ENCODE peak calls at places on chromosomes 6 and 20, in eight cellular contexts. K is HepG2, D is right cardiac atrium, Z is transverse colon, B is pancreas, F is uterus, Y is dorsolateral prefrontal cortex, T is mucosa of descending colon. U is an unnamed sample.

GRCh38 chr6:71079707-71080106 is 122.8 kb upstream of the B3GAT2 start:
- DNase-seq in K (no peak), D (no peak), Z (no peak), B (no peak), F (no peak), Y (no peak), T (no peak), U (no peak)

GRCh38 chr6:125268765-125269164 is 33.0 kb downstream of the HDDC2 start:
- DNase-seq in K (no peak), D (no peak), Z (no peak), B (no peak), F (no peak), Y (no peak), T (no peak), U (no peak)

GRCh38 chr6:158818008-158818579 is 1.1 kb downstream of the EZR start:
- DNase-seq in K (peak), D (peak), Z (peak), B (peak), F (peak), Y (peak), T (peak), U (peak)

GRCh38 chr6:146041282-146041681 is 12.4 kb downstream of the GRM1 start:
- DNase-seq in K (peak), D (no peak), Z (no peak), B (no peak), F (no peak), Y (no peak), T (no peak), U (no peak)

GRCh38 chr6:116556065-116556464 is 2.5 kb downstream of the CALHM4 start:
- DNase-seq in K (no peak), D (no peak), Z (no peak), B (no peak), F (no peak), Y (no peak), T (no peak), U (no peak)

GRCh38 chr6:137849709-137850093 is 17.4 kb upstream of the TNFAIP3 start:
- DNase-seq in K (no peak), D (no peak), Z (no peak), B (no peak), F (no peak), Y (no peak), T (no peak), U (no peak)

GRCh38 chr20:36092424-36093024 is 62.0 kb upstream of the EPB41L1 start:
- DNase-seq in K (no peak), D (peak), Z (peak), B (no peak), F (no peak), Y (peak), T (no peak), U (no peak)

GRCh38 chr6:136030131-136030530 is 178.6 kb downstream of the PDE7B start:
- DNase-seq in K (no peak), D (no peak), Z (no peak), B (no peak), F (no peak), Y (no peak), T (no peak), U (no peak)

GRCh38 chr20:46681032-46681854 is 8.0 kb downstream of the TP53RK start:
- DNase-seq in K (peak), D (peak), Z (peak), B (peak), F (peak), Y (peak), T (no peak), U (peak)

GRCh38 chr6:153944197-153944596 is 94.8 kb upstream of the OPRM1 start:
- DNase-seq in K (no peak), D (no peak), Z (no peak), B (no peak), F (no peak), Y (no peak), T (no peak), U (no peak)

GRCh38 chr6:2630891-2631458 is 119.7 kb downstream of the MYLK4 start:
- DNase-seq in K (no peak), D (no peak), Z (no peak), B (no peak), F (no peak), Y (no peak), T (no peak), U (no peak)

GRCh38 chr20:40494238-40494637 is 194.8 kb downstream of the MAFB start:
- DNase-seq in K (no peak), D (peak), Z (peak), B (peak), F (no peak), Y (no peak), T (peak), U (peak)

GRCh38 chr6:20875369-20875963 is 341.2 kb downstream of the CDKAL1 start:
- DNase-seq in K (peak), D (no peak), Z (no peak), B (no peak), F (no peak), Y (no peak), T (no peak), U (no peak)

GRCh38 chr20:1185781-1186334 is 1.1 kb upstream of the TMEM74B start:
- DNase-seq in K (peak), D (peak), Z (peak), B (peak), F (no peak), Y (no peak), T (no peak), U (peak)

GRCh38 chr6:12490904-12491571 is 200.9 kb downstream of the EDN1 start:
- DNase-seq in K (no peak), D (no peak), Z (no peak), B (no peak), F (peak), Y (no peak), T (no peak), U (no peak)

GRCh38 chr6:2733736-2734480 is 16.8 kb downstream of the MYLK4 start:
- DNase-seq in K (no peak), D (peak), Z (no peak), B (no peak), F (no peak), Y (no peak), T (no peak), U (no peak)

GRCh38 chr20:14883324-14883723 is 545.9 kb upstream of the FLRT3 start:
- DNase-seq in K (no peak), D (no peak), Z (no peak), B (no peak), F (no peak), Y (no peak), T (no peak), U (no peak)

GRCh38 chr20:3539708-3540107 is 68.9 kb downstream of the ATRN start:
- DNase-seq in K (no peak), D (no peak), Z (no peak), B (no peak), F (no peak), Y (no peak), T (no peak), U (no peak)
- H3K4me3 ChIP-seq in K (no peak), D (no peak), Z (no peak), B (no peak), F (no peak), Y (no peak), T (no peak), U (no peak)

GRCh38 chr20:33657704-33658095 is 4.4 kb upstream of the C20orf144 start:
- DNase-seq in K (no peak), D (peak), Z (no peak), B (peak), F (no peak), Y (no peak), T (no peak), U (no peak)
- H3K4me3 ChIP-seq in K (no peak), D (no peak), Z (no peak), B (no peak), F (no peak), Y (no peak), T (no peak), U (no peak)

GRCh38 chr6:17032595-17033591 is 69.0 kb upstream of the STMND1 start:
- DNase-seq in K (no peak), D (peak), Z (peak), B (peak), F (peak), Y (peak), T (no peak), U (peak)
- H3K4me3 ChIP-seq in K (no peak), D (no peak), Z (no peak), B (no peak), F (no peak), Y (peak), T (no peak), U (no peak)

DNA sequence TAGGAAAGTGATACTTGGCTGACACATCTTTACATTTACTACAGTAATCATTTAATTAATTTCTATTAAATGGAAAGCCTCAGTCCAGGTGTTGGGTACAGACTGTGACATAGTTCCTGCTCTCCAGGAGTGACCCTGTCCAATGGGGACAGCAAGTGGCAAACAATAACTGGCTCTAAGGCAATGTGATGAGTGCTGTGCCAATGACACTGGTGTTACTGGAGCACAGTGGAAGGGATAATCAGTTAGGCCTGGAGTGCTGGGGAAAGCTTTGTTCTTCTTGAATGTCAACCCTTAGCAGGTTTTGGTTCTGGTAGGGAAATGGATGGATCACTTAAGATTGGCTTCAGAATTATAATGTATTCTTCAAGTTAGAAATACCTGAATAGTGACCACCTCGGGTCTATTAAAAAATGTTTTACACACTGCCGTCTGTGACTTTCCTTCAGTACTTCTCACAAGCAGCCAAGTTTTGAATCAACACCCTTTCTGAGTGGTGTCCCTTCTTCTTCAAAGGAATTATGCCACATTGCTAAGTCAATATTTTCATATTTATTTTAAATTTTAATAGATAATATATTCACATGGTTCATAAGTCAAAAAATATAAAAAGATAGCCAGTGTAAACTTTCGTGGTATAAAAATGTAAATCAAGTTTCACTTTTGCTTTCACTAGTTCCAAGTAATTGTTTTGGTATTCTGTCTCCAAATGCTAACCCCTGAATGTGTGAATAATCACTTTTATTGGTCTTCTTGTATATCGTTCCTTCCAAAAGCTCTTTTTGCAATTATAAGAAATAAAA is 9.6 kb downstream of the CMTR1 start:
- DNase-seq in K (no peak), D (no peak), Z (no peak), B (no peak), F (no peak), Y (no peak), T (no peak), U (no peak)
- H3K4me3 ChIP-seq in K (no peak), D (peak), Z (no peak), B (peak), F (no peak), Y (no peak), T (no peak), U (peak)

DNA sequence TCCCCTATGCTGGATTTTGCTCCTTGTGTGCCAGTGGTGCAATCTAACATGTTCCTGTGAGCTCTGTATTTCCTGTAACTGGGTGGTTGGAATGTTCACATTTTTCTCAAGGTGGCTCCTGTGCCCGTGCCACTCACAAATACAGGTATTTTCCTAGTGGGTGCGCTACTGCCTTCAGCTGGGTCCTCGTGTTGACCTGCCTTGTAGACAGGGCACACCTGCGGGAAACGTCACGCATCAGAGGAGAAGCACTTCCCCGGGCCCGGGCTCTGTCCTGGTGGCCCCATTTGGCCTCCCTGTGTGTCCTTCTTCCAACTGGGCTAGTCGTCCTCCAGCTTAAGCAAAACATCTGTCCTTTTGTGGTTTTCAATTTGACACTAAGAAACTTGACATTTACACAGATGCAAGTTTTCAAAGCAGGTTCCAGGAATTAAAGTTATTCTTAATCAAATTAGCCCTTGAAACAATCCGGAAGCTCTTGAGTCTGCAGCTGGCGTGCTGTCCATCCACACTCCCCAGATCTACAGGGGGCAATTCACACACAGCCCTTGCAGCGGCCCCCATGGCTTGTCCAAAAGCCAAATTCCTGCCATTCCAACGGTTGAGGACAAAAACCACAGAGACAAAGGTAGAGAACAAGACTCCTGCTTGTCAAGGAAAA is 275.1 kb downstream of the CDC5L start:
- DNase-seq in K (peak), D (no peak), Z (peak), B (no peak), F (no peak), Y (no peak), T (no peak), U (no peak)
- H3K4me3 ChIP-seq in K (no peak), D (no peak), Z (no peak), B (no peak), F (no peak), Y (no peak), T (no peak), U (no peak)

GRCh38 chr6:139147628-139148027 is 12.7 kb downstream of the HECA start:
- DNase-seq in K (no peak), D (no peak), Z (no peak), B (no peak), F (no peak), Y (no peak), T (no peak), U (no peak)

GRCh38 chr6:139146317-139146726 is 11.4 kb downstream of the HECA start:
- DNase-seq in K (no peak), D (no peak), Z (no peak), B (no peak), F (no peak), Y (no peak), T (no peak), U (no peak)

GRCh38 chr6:139142267-139142666 is 7.4 kb downstream of the HECA start:
- DNase-seq in K (no peak), D (no peak), Z (no peak), B (no peak), F (no peak), Y (no peak), T (no peak), U (no peak)

GRCh38 chr6:139145661-139146060 is 10.8 kb downstream of the HECA start:
- DNase-seq in K (no peak), D (no peak), Z (no peak), B (no peak), F (no peak), Y (no peak), T (no peak), U (no peak)

DNA sequence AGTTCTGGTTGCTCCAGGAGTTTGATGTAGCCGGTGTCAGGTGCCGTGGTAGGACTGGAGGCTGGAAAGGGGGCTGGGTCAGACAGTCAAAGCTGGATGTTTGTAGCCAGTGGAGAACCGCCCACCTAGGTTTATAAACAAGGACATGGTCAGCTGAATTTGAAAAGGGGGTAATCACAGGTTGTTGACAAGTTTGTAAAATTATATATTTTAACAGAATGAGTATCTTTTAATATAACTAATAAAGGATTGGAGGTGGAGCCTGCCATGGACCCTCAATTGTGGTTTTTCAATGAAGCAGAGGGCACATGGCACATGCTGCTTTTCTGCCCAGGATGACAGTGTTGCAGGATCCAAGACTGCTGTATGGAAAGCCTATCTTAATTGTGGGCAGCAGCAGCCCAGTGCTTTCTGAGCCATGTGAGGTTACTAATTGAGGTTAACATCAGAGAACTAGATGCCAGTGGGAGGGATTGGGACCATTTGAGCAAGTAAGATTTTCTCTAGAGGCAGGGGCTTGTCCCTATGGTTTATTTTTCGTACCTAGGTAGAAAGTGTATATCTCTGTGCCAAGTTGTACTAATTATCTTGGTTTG is 9.7 kb downstream of the HECA start:
- DNase-seq in K (no peak), D (no peak), Z (no peak), B (no peak), F (no peak), Y (no peak), T (no peak), U (no peak)
- H3K4me3 ChIP-seq in K (no peak), D (no peak), Z (no peak), B (no peak), F (no peak), Y (no peak), T (no peak), U (no peak)

GRCh38 chr20:48536206-48536605 is 291.6 kb downstream of the PREX1 start:
- DNase-seq in K (no peak), D (no peak), Z (no peak), B (no peak), F (no peak), Y (no peak), T (no peak), U (no peak)

GRCh38 chr20:48535556-48535955 is 292.2 kb downstream of the PREX1 start:
- DNase-seq in K (no peak), D (no peak), Z (no peak), B (no peak), F (no peak), Y (no peak), T (no peak), U (no peak)

GRCh38 chr20:48541581-48542071 is 286.2 kb downstream of the PREX1 start:
- DNase-seq in K (no peak), D (no peak), Z (peak), B (no peak), F (no peak), Y (no peak), T (no peak), U (no peak)

GRCh38 chr20:48538058-48538825 is 289.6 kb downstream of the PREX1 start:
- DNase-seq in K (peak), D (peak), Z (no peak), B (peak), F (no peak), Y (no peak), T (no peak), U (no peak)

DNA sequence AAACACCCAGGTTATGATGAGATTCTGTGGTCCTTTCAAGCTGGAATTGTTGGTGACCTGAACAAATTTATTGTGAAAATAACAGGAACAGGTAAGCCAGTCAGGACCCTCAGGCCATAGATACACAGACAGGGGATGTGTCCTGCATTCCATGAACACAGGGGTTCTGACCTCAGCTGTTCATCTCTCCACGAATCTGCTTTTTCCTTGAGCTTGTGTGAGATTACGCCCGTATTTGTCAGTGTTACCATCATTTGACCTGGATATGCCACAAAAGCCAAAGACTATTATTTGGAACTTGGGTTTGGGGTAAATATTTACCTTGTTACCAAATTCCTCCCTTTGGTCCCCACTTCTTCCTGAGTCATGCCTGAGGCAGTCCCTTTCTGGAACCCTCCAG is 288.9 kb downstream of the PREX1 start:
- DNase-seq in K (no peak), D (no peak), Z (no peak), B (no peak), F (no peak), Y (no peak), T (no peak), U (no peak)
- H3K4me3 ChIP-seq in K (no peak), D (no peak), Z (no peak), B (no peak), F (no peak), Y (no peak), T (no peak), U (no peak)

U was measured in colonic mucosa.